ENCODE peak calls at places on chromosomes 3 and 15, in seven cellular contexts. M, D, T, F, I, W and B are unnamed samples.

GRCh38 chr3:195227871-195228270 is 43.1 kb downstream of the XXYLT1 start:
- DNase-seq in D (no peak), M (no peak), I (no peak), F (peak; percentile 31), W (no peak), T (no peak), B (no peak)

GRCh38 chr3:56630966-56631365 is 52.1 kb downstream of the TASOR start:
- DNase-seq in D (no peak), F (no peak), I (no peak), W (no peak), M (no peak), T (no peak), B (no peak)

GRCh38 chr15:100693451-100693850 is 91.1 kb downstream of the ASB7 start:
- DNase-seq in M (no peak), I (no peak), W (no peak), T (no peak), F (no peak), D (no peak), B (peak; percentile 88)

GRCh38 chr3:68997887-68998286 is 15.6 kb downstream of the EOGT start:
- DNase-seq in W (no peak), D (no peak), M (no peak), F (no peak), I (no peak), T (no peak), B (no peak)

GRCh38 chr3:67875338-67875737 is 220.9 kb upstream of the SUCLG2 start:
- DNase-seq in T (peak; percentile 50), M (no peak), W (no peak), F (no peak), I (no peak), D (no peak), B (no peak)

GRCh38 chr3:182704926-182705325 is 88.4 kb upstream of the ATP11B start:
- DNase-seq in W (peak; percentile 62), F (peak; percentile 56), M (no peak), D (peak; percentile 16), T (no peak), I (no peak), B (no peak)

GRCh38 chr15:97522362-97522761 is 438.1 kb upstream of the ARRDC4 start:
- DNase-seq in M (no peak), F (no peak), W (no peak), D (no peak), I (no peak), T (no peak), B (no peak)

GRCh38 chr3:128274837-128275236 is 121.6 kb downstream of the EEFSEC start:
- DNase-seq in D (no peak), W (no peak), M (no peak), T (no peak), F (peak; percentile 41), I (no peak), B (no peak)

GRCh38 chr3:52278510-52279069 is at the start of gene WDR82:
- DNase-seq in I (peak; percentile 98), M (peak; percentile 67), W (peak; percentile 93), D (peak; percentile 79), F (peak; percentile 99), T (peak; percentile 78), B (peak; percentile 74)

GRCh38 chr3:14461748-14462324 is 59.4 kb downstream of the SLC6A6 start:
- DNase-seq in F (no peak), T (peak; percentile 50), D (peak; percentile 32), I (peak; percentile 86), M (no peak), W (peak; percentile 41), B (peak; percentile 88)

GRCh38 chr3:14459384-14459783 is 57.0 kb downstream of the SLC6A6 start:
- DNase-seq in M (no peak), F (no peak), T (no peak), W (no peak), D (no peak), I (no peak), B (no peak)

GRCh38 chr3:14461006-14461747 is 58.8 kb downstream of the SLC6A6 start:
- DNase-seq in D (no peak), T (no peak), F (no peak), W (no peak), I (peak; percentile 45), M (no peak), B (no peak)

GRCh38 chr3:14459787-14460186 is 57.4 kb downstream of the SLC6A6 start:
- DNase-seq in T (no peak), F (no peak), M (no peak), D (no peak), I (no peak), W (no peak), B (no peak)

DNA sequence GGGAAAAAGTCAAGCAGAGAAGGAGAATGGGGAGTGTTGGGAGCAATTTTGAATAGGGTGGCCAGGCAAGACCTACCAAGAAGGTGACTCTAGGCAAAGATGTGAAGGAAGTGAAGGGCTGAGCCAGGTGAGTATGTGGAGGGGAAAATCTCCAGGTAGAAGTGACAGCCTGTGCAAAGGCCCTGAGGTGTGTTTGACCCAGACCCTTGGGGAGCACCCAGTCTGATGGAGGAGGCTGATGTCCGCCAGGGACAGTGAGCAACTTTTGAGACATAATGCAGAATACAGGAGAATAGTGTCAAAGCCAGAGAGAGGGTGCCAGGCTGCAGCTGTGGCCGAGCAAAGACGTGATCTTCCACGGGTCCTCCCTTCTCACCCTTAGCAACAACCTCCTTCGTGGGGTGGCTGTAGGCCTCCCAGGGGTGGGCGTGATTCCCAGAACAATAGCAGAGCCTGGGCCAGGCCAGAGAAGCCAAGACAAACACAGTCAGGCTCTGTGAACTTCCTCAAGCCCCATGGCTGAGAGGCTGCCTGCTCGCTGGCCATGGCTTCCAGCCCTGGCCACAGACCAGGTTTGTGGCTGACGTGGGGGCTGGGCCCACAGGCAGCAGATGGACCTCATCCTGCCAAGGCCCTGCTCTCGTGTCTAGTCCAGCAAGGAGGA is 58.1 kb downstream of the SLC6A6 start:
- DNase-seq in T (no peak), F (no peak), D (no peak), M (no peak), W (no peak), I (no peak), B (peak; percentile 56)
- TF ChIP-seq JUND in T (no peak), F (no peak), D (no peak), M (no peak), W (no peak), I (no peak), B (no peak)

DNA sequence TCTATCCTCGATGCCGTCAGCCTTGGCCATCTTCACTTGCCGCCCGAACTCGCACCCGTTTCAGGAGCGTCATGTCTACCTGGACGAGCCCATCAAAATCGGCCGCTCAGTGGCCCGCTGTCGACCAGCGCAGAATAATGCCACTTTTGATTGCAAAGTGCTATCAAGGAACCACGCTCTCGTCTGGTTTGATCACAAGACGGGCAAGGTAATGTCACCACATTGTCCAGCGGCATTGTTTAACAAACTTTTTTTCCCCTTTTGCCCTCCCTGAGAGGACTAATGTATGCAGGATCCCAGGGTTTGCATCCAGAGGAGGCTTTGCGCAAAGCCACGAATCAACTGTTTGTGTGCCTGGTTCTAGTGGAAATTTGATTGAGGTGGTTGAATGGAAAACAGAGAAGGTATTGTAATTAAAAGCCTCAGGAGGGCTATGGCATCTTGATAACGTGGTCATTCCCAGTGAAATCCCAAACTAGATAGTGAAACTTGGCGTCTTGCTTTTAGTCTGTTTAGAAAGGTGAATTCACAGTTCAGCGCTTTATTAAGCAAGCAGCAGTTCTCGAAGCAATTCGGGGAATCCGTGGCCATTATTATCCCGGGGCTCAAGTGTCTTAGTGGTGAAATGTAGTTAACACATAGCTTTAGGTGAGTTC is 1.7 kb downstream of the SLMAP start:
- DNase-seq in T (peak; percentile 43), F (no peak), D (no peak), I (peak; percentile 17), M (no peak), W (peak; percentile 37), B (no peak)
- TF ChIP-seq JUND in T (no peak), F (no peak), D (no peak), I (no peak), M (no peak), W (no peak), B (no peak)

DNA sequence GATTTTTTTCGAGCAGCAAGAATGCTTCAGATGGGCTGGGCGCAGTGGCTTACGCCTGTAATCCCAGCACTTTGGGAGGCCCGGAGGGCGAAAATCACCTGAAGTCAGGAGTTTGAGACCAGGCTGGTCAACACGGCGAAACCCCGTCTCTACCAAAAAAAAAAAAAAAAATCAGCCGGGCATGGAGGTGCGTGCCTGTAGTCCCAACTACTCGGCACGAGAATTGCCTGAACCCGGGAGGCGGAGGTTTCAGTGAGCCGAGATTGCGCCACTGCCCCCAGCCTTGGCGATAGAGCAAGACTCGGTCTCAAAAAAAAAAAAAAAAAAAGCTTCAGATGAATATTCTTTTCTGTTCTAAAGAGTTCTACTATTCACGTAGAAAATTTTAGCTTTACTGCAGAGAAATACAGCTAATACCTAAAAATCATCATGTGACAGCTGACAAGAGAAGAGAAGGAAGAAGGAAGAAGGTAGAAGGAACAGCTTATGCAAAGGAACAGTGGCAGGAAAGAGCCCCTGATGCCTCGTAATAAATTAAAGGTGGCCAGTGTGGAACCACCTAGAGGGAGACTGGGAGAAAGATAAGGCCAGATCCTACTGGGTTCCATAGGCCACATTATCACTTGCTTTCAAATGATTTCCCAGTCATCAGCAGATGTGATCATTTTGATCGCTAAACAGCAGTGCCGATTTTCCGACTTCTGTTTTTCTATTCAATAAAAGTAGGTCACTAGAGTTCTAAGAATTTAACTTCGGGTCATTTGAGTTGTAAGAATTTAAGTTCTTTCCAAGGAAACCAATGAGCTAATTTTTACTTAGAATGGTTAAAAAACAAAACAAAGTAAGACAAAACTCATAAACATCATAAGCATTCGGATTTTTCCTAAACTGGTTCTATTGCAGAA is 1.5 kb downstream of the CMTM6 start:
- DNase-seq in T (no peak), M (no peak), W (no peak), I (peak; percentile 14), F (no peak), D (no peak), B (no peak)
- TF ChIP-seq JUND in T (no peak), M (no peak), W (no peak), I (no peak), F (no peak), D (no peak), B (no peak)

GRCh38 chr3:4766716-4767499 is 212.3 kb upstream of the BHLHE40 start:
- DNase-seq in M (no peak), W (no peak), T (no peak), I (no peak), F (no peak), D (no peak), B (no peak)

GRCh38 chr3:4765212-4765611 is 214.0 kb upstream of the BHLHE40 start:
- DNase-seq in D (no peak), I (no peak), T (no peak), M (no peak), F (no peak), W (no peak), B (no peak)

GRCh38 chr3:4766263-4766662 is 213.0 kb upstream of the BHLHE40 start:
- DNase-seq in W (no peak), M (no peak), T (no peak), D (no peak), F (no peak), I (no peak), B (no peak)

GRCh38 chr3:4761759-4762158 is 217.5 kb upstream of the BHLHE40 start:
- DNase-seq in W (no peak), F (no peak), T (no peak), M (no peak), I (no peak), D (no peak), B (no peak)

DNA sequence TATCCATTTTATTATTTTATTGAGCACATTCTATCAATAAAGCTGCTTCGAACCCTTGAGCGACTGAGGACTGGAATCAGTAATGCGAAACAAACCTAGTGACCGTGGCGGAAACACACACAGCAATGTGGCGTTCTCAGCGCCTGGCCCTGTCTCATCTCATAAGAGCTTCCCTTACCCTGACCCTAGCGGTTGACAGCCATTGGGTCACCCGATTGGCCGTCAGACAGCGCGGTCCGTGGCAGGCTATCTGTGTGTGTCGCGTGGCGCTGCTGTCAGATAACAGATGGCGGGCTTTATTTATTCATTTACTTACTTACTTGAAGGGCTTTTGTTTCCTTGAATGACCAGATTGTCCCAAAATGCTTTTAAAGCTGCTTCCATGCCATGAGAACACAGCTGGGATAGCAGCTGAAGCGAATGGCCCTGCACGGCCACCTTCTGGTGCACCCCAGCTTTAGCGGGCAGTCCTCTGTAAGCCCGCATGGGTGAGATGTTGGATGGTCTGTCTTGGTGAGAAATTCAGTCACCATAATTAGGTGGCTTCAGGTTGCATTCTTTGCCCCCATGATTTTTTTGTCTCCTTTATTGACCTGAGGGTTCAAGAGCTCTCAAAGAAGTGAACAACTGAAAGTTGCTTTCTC is 215.5 kb upstream of the BHLHE40 start:
- DNase-seq in T (no peak), M (no peak), I (no peak), W (no peak), D (no peak), F (no peak), B (no peak)
- TF ChIP-seq JUND in T (no peak), M (no peak), I (no peak), W (no peak), D (no peak), F (no peak), B (no peak)